ENCODE peak calls at places on chromosomes 7 and 10, in four cellular contexts. G is thoracic aorta, U is Peyer's patch, T is uterus. L is an unnamed sample. For H3K27me3 and H3K9me3, the result is how much of the 10 kb centered on the place peaks cover.

GRCh38 chr10:71547841-71548493 is 151.2 kb downstream of the CDH23 start:
- DNase-seq in G (no peak), T (no peak), U (no peak), L (peak)

GRCh38 chr10:65194555-65194954 is 1673.4 kb downstream of the REEP3 start:
- DNase-seq in G (no peak), U (no peak), T (no peak), L (no peak)

GRCh38 chr7:41955475-41956243 is 252.8 kb upstream of the INHBA start:
- DNase-seq in G (peak), T (peak), U (peak), L (peak)

GRCh38 chr7:29486191-29486700 is 77.4 kb upstream of the PRR15 start:
- DNase-seq in T (no peak), U (no peak), G (no peak), L (no peak)

GRCh38 chr10:132418520-132419416 is 21.8 kb downstream of the PWWP2B start:
- DNase-seq in U (peak), T (no peak), G (no peak), L (peak)

GRCh38 chr7:100444311-100445278 is 8.3 kb upstream of the PPP1R35 start:
- DNase-seq in T (peak), G (no peak), U (no peak), L (no peak)

GRCh38 chr10:98886686-98887085 is 349.0 kb downstream of the HPSE2 start:
- DNase-seq in T (no peak), G (no peak), U (no peak), L (no peak)

GRCh38 chr10:90447836-90448235 is 410.0 kb downstream of the HTR7 start:
- DNase-seq in G (no peak), U (no peak), T (no peak), L (no peak)

GRCh38 chr10:5014936-5015335 is 11.3 kb upstream of the AKR1C2 start:
- DNase-seq in U (no peak), G (no peak), T (no peak), L (no peak)

GRCh38 chr7:91962419-91962818 is 21.8 kb downstream of the AKAP9 start:
- DNase-seq in U (no peak), T (no peak), G (no peak), L (no peak)

GRCh38 chr7:18241543-18242231 is 214.0 kb upstream of the PRPS1L1 start:
- DNase-seq in U (no peak), G (no peak), T (no peak), L (no peak)

GRCh38 chr10:26741368-26741767 is 43.9 kb downstream of the PDSS1 start:
- DNase-seq in T (no peak), U (no peak), G (no peak), L (no peak)

GRCh38 chr7:24477807-24478655 is 95.2 kb upstream of the PALS2 start:
- DNase-seq in G (peak), T (no peak), U (no peak), L (no peak)

GRCh38 chr7:146948708-146949107 is 832.1 kb downstream of the CNTNAP2 start:
- DNase-seq in G (no peak), T (no peak), U (no peak), L (no peak)

GRCh38 chr10:31118561-31118960 is 86.9 kb upstream of the ZNF438 start:
- DNase-seq in G (no peak), U (no peak), T (no peak), L (no peak)

GRCh38 chr10:43878386-43878785 is 229.7 kb upstream of the ZNF32 start:
- DNase-seq in T (no peak), G (no peak), U (no peak), L (peak)

GRCh38 chr7:22667562-22668239 is 59.3 kb upstream of the IL6 start:
- DNase-seq in T (no peak), G (no peak), U (no peak), L (no peak)

GRCh38 chr7:44259547-44260457 is 59.0 kb downstream of the YKT6 start:
- DNase-seq in G (peak), U (no peak), T (peak), L (no peak)

GRCh38 chr7:67343114-67343513 is 346.5 kb downstream of the TYW1 start:
- DNase-seq in U (no peak), G (no peak), T (no peak), L (no peak)

GRCh38 chr10:17256026-17256425 is 28.0 kb downstream of the VIM start:
- DNase-seq in G (no peak), T (no peak), U (no peak), L (no peak)

GRCh38 chr10:74921744-74922143 is 95.3 kb downstream of the KAT6B start:
- DNase-seq in T (no peak), U (no peak), G (no peak), L (no peak)

GRCh38 chr7:136687693-136688322 is 180.6 kb upstream of the CHRM2 start:
- DNase-seq in T (no peak), U (no peak), G (no peak), L (no peak)

GRCh38 chr7:17679427-17679826 is 260.9 kb downstream of the SNX13 start:
- DNase-seq in U (no peak), T (no peak), G (no peak), L (no peak)

GRCh38 chr7:96244992-96245292 is 77.0 kb downstream of the SLC25A13 start:
- DNase-seq in G (no peak), T (no peak), U (no peak), L (no peak)

GRCh38 chr7:108294595-108294994 is 161.6 kb downstream of the NRCAM start:
- DNase-seq in G (no peak), T (no peak), U (peak), L (no peak)

GRCh38 chr10:42985436-42986316 is 91.2 kb upstream of the RET start:
- DNase-seq in T (peak), U (no peak), G (no peak), L (peak)

GRCh38 chr7:99120503-99120902 is 23.4 kb downstream of the SMURF1 start:
- DNase-seq in T (no peak), U (no peak), G (no peak), L (no peak)

GRCh38 chr10:13437026-13437555 is 89.0 kb upstream of the SEPHS1 start:
- DNase-seq in U (no peak), T (no peak), G (no peak), L (no peak)

GRCh38 chr7:127380479-127380878 is 12.0 kb downstream of the ZNF800 start:
- DNase-seq in U (no peak), T (no peak), G (no peak), L (no peak)

GRCh38 chr7:99035723-99036530 is 108.0 kb downstream of the SMURF1 start:
- DNase-seq in G (no peak), U (no peak), T (no peak), L (no peak)

GRCh38 chr10:52561322-52561721 is 211.3 kb downstream of the MBL2 start:
- DNase-seq in T (no peak), U (no peak), G (no peak), L (no peak)

GRCh38 chr7:37081436-37081835 is 357.1 kb upstream of the AOAH start:
- DNase-seq in T (peak), G (no peak), U (no peak), L (no peak)

GRCh38 chr7:139036901-139037300 is 1.1 kb upstream of the ZC3HAV1L start:
- DNase-seq in G (no peak), T (no peak), U (no peak), L (no peak)

GRCh38 chr7:55549457-55549856 is 22.8 kb downstream of the VOPP1 start:
- DNase-seq in U (peak), G (no peak), T (no peak), L (no peak)

GRCh38 chr10:3982746-3983442 is 197.9 kb upstream of the KLF6 start:
- DNase-seq in G (no peak), T (no peak), U (no peak), L (no peak)

DNA sequence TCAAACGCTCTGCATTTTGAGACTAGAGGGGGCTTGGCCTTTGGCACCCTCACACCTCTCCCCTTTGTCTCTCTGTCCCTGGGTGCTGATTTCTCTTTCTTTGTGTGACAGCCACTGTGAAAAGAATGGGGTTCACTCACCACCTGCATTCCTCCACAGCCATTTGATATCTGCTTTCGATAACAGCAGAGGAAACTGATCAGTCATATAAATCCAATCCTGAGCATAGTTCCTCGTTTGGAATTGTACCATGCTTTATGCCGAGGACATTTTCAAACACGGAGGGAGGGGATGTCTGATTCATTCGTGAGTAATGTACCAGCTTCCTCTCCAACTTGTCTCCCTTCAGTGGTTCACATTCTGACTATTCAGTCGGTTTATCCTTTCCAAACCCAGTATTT is 15.8 kb downstream of the MET start:
- DNase-seq in T (no peak), U (no peak), G (no peak), L (no peak)
- H3K4me3 ChIP-seq in T (no peak), U (no peak), G (no peak), L (no peak)

GRCh38 chr10:124366343-124366742 is 52.4 kb downstream of the OAT start:
- DNase-seq in U (no peak), T (no peak), G (no peak), L (no peak)

GRCh38 chr10:124367414-124367813 is 51.3 kb downstream of the OAT start:
- DNase-seq in U (no peak), T (no peak), G (no peak), L (peak)

GRCh38 chr10:124362572-124362971 is 56.2 kb downstream of the OAT start:
- DNase-seq in G (no peak), U (no peak), T (no peak), L (no peak)

GRCh38 chr10:124366825-124367224 is 51.9 kb downstream of the OAT start:
- DNase-seq in G (no peak), T (no peak), U (no peak), L (no peak)

DNA sequence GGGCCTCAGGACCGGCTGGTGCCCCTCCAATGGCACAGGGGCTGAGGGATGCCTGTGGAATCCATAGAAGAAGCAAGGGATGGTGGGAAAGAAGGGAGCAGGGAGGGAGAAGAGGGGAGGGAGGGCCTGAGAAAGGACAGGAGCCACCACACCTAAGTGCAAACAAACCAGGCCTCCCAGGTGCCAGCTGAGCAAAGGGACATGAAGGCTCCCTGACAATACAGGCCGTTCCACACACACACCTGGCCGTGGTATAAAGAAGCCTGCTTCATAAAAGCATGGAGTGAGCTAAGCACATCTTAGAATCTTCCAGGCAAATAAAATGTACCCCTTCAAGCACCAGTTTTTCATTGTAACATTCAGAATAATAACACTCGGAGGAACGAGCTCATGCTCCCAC is 54.0 kb downstream of the OAT start:
- DNase-seq in T (no peak), U (no peak), G (no peak), L (no peak)
- H3K27me3 ChIP-seq in T (under half), U (under half), G (under half), L (under half)

DNA sequence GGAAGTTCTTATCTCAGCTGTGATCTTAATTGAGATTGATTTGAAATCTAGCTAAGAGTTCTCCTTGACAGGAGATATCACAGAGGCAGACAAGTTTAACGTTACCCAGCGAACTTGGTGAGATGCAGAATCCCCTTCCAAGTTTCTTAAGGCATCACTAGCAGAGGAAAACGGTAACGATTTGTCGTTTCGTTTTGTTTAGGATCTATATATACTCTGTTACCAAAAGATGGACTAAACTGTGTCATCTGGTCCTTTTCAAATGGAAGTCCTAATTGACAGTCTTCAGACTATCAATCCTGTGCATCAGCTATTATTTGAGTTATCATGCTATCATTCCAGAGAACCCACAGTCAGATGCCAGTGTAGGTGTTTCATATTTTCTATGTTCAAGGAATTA is 316.7 kb upstream of the SORCS1 start:
- DNase-seq in G (no peak), U (no peak), T (no peak), L (no peak)
- H3K9me3 ChIP-seq in G (under half), U (under half), T (under half), L (under half)

GRCh38 chr7:116715087-116715486 is 43.1 kb downstream of the MET start:
- DNase-seq in T (no peak), G (no peak), U (no peak), L (no peak)

GRCh38 chr7:116713918-116714317 is 41.9 kb downstream of the MET start:
- DNase-seq in G (no peak), U (no peak), T (no peak), L (no peak)

GRCh38 chr7:116713500-116713899 is 41.5 kb downstream of the MET start:
- DNase-seq in T (no peak), U (no peak), G (no peak), L (no peak)

GRCh38 chr7:116711790-116712189 is 39.8 kb downstream of the MET start:
- DNase-seq in T (no peak), U (no peak), G (no peak), L (no peak)

DNA sequence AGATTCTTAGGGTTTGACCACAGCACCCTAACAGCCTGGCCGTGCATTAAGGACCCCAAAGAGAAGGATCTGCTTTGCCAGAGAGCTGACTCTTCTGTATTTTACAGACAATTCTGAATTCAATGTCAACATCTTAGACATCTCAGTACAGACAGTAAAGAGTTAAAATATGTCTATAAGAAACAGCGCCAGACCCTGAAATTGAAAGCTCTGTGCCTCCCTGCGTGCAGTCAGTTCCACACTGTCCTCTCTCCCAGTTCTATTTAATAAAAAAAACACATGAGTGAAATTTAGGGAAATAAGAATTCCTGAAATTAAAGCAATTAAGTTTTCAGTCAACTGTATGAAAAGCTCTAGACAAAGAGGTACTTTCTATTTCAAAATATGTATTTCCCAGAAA is 45.1 kb downstream of the MET start:
- DNase-seq in G (no peak), U (no peak), T (no peak), L (no peak)
- H3K4me3 ChIP-seq in G (no peak), U (no peak), T (no peak), L (no peak)

GRCh38 chr10:124064158-124064603 is 29.2 kb downstream of the CHST15 start:
- DNase-seq in U (no peak), T (no peak), G (no peak), L (no peak)
- H3K27me3 ChIP-seq in U (under half), T (under half), G (under half), L (under half)

DNA sequence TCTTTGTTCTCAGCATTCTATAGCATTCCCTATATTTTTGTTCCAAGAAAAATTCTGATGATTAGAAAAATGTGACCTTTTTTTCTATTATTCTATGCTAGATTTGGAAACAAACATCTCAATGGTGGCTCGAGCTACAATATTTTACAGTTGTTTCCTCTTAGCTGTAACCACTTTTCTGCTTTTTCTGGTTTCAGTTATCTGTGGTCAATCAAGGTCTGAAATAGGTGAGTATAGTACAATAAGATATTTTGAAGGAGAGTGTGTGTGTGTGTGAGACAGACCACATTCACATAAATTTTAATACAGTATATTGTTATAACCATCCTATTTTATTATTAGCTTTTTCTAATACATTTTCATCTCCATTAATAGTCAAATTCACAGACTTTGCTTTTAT is 564.5 kb upstream of the GHITM start:
- DNase-seq in U (no peak), G (no peak), T (no peak), L (no peak)
- H3K9me3 ChIP-seq in U (under half), G (under half), T (under half), L (under half)

GRCh38 chr10:80458263-80458625 is 4.1 kb downstream of the TSPAN14 start:
- DNase-seq in T (no peak), U (no peak), G (no peak), L (no peak)

GRCh38 chr10:80459047-80459865 is 5.1 kb downstream of the TSPAN14 start:
- DNase-seq in G (no peak), T (peak), U (peak), L (peak)

GRCh38 chr10:80455461-80456345 is 1.6 kb downstream of the TSPAN14 start:
- DNase-seq in U (no peak), T (no peak), G (no peak), L (no peak)

GRCh38 chr10:80458638-80459037 is 4.5 kb downstream of the TSPAN14 start:
- DNase-seq in T (no peak), G (no peak), U (no peak), L (no peak)

DNA sequence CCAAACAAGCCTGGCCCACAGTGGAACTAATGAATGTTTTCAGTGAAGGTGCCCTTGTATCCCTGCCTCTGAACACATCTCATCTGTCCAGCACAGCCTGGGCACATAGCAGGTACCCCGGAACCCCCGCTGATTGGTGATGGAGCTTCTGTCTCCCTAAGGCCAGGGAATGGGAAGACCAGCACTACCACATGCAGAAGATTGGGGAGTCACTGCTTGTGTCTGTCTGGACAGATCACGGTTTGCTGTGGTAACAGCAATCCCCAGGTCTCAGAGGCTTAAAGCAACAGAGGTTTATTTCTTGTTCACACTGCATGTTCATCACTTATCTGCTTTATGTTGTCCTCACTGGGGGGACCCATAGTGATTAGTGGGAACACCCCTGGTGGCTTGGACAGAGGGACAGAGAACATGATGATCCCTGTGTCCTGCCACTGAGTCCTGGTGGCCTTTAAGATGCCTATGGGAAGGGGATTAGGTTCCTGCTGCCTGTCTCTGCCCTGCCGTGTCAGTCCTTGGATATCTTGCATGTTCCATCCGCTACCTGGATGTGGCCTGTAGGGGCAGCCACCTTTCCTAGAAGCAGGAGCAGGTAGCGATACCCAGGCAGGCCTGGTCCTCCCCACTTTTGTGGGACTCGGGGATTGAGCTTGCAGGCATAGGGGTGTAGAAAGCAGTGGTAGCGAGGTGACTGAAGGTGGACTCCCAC is 3.6 kb downstream of the TSPAN14 start:
- DNase-seq in U (no peak), G (no peak), T (no peak), L (no peak)
- H3K4me3 ChIP-seq in U (peak), G (no peak), T (no peak), L (peak)

L was measured in lower lobe of right lung.